ENCODE peak calls at places on chromosomes 16 and 17, in ten cellular contexts. D is stomach, O is SK-N-SH, H is esophagus muscularis mucosa, M is transverse colon, Y is sigmoid colon, P is GM12878, A is H1, Z is HepG2, W is upper lobe of left lung. E is an unnamed sample.

GRCh38 chr17:66834919-66835454 is at the start of gene CACNG5:
- DNase-seq in D (no peak), O (peak), H (no peak), M (no peak), Y (peak), P (no peak), A (no peak), Z (no peak), W (no peak), E (no peak)

GRCh38 chr16:57277586-57277985 is 6.9 kb downstream of the PLLP start:
- DNase-seq in D (no peak), O (no peak), H (no peak), M (no peak), Y (peak), P (no peak), A (no peak), Z (no peak), W (peak), E (no peak)

GRCh38 chr16:11372073-11372923 is 27.0 kb downstream of the RMI2 start:
- DNase-seq in D (no peak), O (no peak), H (no peak), M (no peak), Y (no peak), P (no peak), A (no peak), Z (no peak), W (no peak), E (no peak)

GRCh38 chr16:23072769-23073549 is 76.3 kb downstream of the USP31 start:
- DNase-seq in D (no peak), O (peak), H (peak), M (no peak), Y (no peak), P (no peak), A (no peak), Z (no peak), W (no peak), E (no peak)

GRCh38 chr17:71975998-71976649 is 144.7 kb upstream of the SOX9 start:
- DNase-seq in D (peak), O (peak), H (peak), M (peak), Y (peak), P (no peak), A (no peak), Z (no peak), W (peak), E (peak)

GRCh38 chr17:32335647-32336046 is 6.3 kb downstream of the C17orf75 start:
- DNase-seq in D (no peak), O (no peak), H (no peak), M (no peak), Y (no peak), P (no peak), A (no peak), Z (no peak), W (no peak), E (no peak)

GRCh38 chr17:66406701-66407644 is 104.6 kb downstream of the PRKCA start:
- DNase-seq in D (no peak), O (no peak), H (no peak), M (no peak), Y (no peak), P (no peak), A (no peak), Z (no peak), W (no peak), E (no peak)

GRCh38 chr17:33832295-33832694 is 422.8 kb upstream of the CCL2 start:
- DNase-seq in D (no peak), O (no peak), H (no peak), M (no peak), Y (no peak), P (no peak), A (no peak), Z (no peak), W (no peak), E (no peak)

GRCh38 chr17:4249452-4250029 is 14.2 kb downstream of the ANKFY1 start:
- DNase-seq in D (no peak), O (peak), H (no peak), M (no peak), Y (no peak), P (no peak), A (no peak), Z (peak), W (no peak), E (no peak)

GRCh38 chr16:20393801-20394637 is 10.5 kb downstream of the PDILT start:
- DNase-seq in D (peak), O (no peak), H (no peak), M (peak), Y (peak), P (no peak), A (no peak), Z (no peak), W (no peak), E (no peak)

GRCh38 chr16:10965440-10966039 is 21.2 kb downstream of the CLEC16A start:
- DNase-seq in D (no peak), O (no peak), H (no peak), M (no peak), Y (no peak), P (peak), A (no peak), Z (no peak), W (no peak), E (no peak)

GRCh38 chr16:88754912-88755744 is 29.9 kb downstream of the PIEZO1 start:
- DNase-seq in D (no peak), O (peak), H (no peak), M (no peak), Y (no peak), P (no peak), A (no peak), Z (no peak), W (no peak), E (no peak)

GRCh38 chr16:9755076-9755475 is 427.2 kb downstream of the GRIN2A start:
- DNase-seq in D (no peak), O (no peak), H (no peak), M (no peak), Y (no peak), P (no peak), A (no peak), Z (no peak), W (no peak), E (no peak)

GRCh38 chr16:48117217-48118105 is 38.3 kb downstream of the ABCC12 start:
- DNase-seq in D (no peak), O (peak), H (no peak), M (peak), Y (no peak), P (no peak), A (peak), Z (peak), W (no peak), E (no peak)

GRCh38 chr17:27323538-27324212 is 29.8 kb downstream of the WSB1 start:
- DNase-seq in D (peak), O (no peak), H (peak), M (peak), Y (peak), P (no peak), A (no peak), Z (peak), W (peak), E (peak)

GRCh38 chr17:6028294-6028693 is 41.9 kb upstream of the WSCD1 start:
- DNase-seq in D (no peak), O (no peak), H (no peak), M (no peak), Y (no peak), P (no peak), A (no peak), Z (no peak), W (no peak), E (no peak)

GRCh38 chr16:31265329-31266245 is 5.8 kb downstream of the ITGAM start:
- DNase-seq in D (peak), O (no peak), H (no peak), M (no peak), Y (peak), P (peak), A (peak), Z (no peak), W (peak), E (no peak)

GRCh38 chr17:82832881-82833475 is 6.8 kb downstream of the ZNF750 start:
- DNase-seq in D (no peak), O (no peak), H (no peak), M (no peak), Y (peak), P (no peak), A (no peak), Z (no peak), W (no peak), E (no peak)

GRCh38 chr17:82831041-82831817 is 8.6 kb downstream of the ZNF750 start:
- DNase-seq in D (no peak), O (no peak), H (no peak), M (no peak), Y (no peak), P (no peak), A (no peak), Z (no peak), W (no peak), E (no peak)

GRCh38 chr17:82830249-82830661 is 9.6 kb downstream of the ZNF750 start:
- DNase-seq in D (no peak), O (peak), H (no peak), M (no peak), Y (peak), P (no peak), A (no peak), Z (no peak), W (no peak), E (no peak)

GRCh38 chr17:82831818-82832200 is 8.0 kb downstream of the ZNF750 start:
- DNase-seq in D (no peak), O (no peak), H (no peak), M (no peak), Y (no peak), P (no peak), A (no peak), Z (no peak), W (no peak), E (no peak)

GRCh38 chr17:82832411-82832810 is 7.4 kb downstream of the ZNF750 start:
- DNase-seq in D (no peak), O (no peak), H (no peak), M (no peak), Y (no peak), P (no peak), A (no peak), Z (no peak), W (no peak), E (no peak)
- TF ChIP-seq EP300 in D (no peak), O (no peak), H (no peak), M (no peak), Y (no peak), P (no peak), A (no peak), Z (no peak), W (no peak), E (no peak)

GRCh38 chr17:17843096-17843495 is 6.3 kb upstream of the SREBF1 start:
- DNase-seq in D (no peak), O (no peak), H (no peak), M (no peak), Y (no peak), P (no peak), A (no peak), Z (no peak), W (peak), E (no peak)

GRCh38 chr17:17844079-17844478 is 7.3 kb upstream of the SREBF1 start:
- DNase-seq in D (no peak), O (peak), H (no peak), M (no peak), Y (no peak), P (no peak), A (no peak), Z (no peak), W (no peak), E (no peak)

GRCh38 chr17:17840751-17841591 is 4.2 kb upstream of the SREBF1 start:
- DNase-seq in D (no peak), O (no peak), H (no peak), M (no peak), Y (no peak), P (no peak), A (no peak), Z (peak), W (peak), E (no peak)

GRCh38 chr17:17841620-17842025 is 4.8 kb upstream of the SREBF1 start:
- DNase-seq in D (peak), O (no peak), H (no peak), M (no peak), Y (no peak), P (no peak), A (no peak), Z (peak), W (peak), E (no peak)

GRCh38 chr17:17842111-17842876 is 5.5 kb upstream of the SREBF1 start:
- DNase-seq in D (no peak), O (no peak), H (no peak), M (no peak), Y (no peak), P (no peak), A (no peak), Z (no peak), W (no peak), E (no peak)
- H3K27ac ChIP-seq in D (peak), O (no peak), H (peak), M (peak), Y (peak), P (no peak), A (no peak), Z (no peak), W (peak), E (peak)

GRCh38 chr17:11601661-11602060 is 3.4 kb downstream of the DNAH9 start:
- DNase-seq in D (no peak), O (no peak), H (no peak), M (no peak), Y (no peak), P (no peak), A (no peak), Z (no peak), W (no peak), E (no peak)

DNA sequence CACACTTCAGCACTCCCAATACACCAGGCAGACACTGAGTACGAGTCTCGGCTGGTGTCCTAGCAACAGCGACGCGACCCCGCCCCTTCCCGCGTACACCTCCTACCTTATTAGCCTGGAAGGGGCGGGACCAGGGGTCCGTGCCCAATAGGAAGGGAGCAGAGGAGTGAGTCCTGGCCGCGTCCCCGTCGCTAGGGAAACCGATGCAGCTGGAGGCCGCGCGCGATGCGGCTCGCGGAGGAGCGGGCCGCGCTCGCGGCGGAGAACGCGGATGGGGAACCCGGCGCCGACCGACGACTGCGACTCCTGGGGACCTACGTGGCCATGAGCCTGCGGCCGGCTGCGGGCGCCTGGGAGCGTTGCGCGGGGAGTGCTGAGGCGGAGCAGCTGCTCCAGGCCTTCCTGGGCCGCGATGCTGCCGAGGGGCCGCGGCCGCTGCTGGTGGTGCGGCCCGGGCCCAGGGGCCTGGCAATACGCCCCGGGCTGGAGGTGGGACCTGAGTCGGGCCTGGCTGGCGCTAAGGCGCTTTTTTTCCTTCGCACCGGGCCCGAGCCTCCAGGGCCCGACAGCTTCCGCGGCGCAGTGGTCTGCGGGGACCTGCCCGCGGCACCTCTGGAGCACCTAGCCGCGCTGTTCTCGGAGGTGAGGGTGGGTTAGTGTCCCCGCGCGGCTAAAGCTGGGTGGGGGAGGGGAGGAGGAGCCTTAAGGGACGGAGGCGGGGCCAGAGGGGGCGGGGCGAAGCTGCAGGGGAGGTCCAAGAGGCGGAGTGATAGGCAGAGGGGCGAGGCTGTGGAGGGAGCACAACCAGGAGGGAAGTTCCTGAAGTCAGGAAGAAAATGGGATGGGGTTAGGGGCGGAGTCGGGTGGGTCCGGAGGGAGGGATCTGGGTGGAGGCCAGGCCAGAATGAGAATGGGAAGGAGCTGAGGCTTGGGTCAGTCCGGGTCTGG is at the start of gene DNAH9:
- DNase-seq in D (peak), O (peak), H (peak), M (peak), Y (peak), P (no peak), A (peak), Z (peak), W (peak), E (peak)
- TF ChIP-seq POLR2AphosphoS5 in D (no peak), O (no peak), H (peak), M (no peak), Y (no peak), P (no peak), A (no peak), Z (no peak), W (peak), E (no peak)

GRCh38 chr16:51228097-51228659 is 77.1 kb upstream of the SALL1 start:
- DNase-seq in D (no peak), O (no peak), H (peak), M (no peak), Y (no peak), P (no peak), A (no peak), Z (no peak), W (no peak), E (no peak)

GRCh38 chr16:51222016-51222415 is 70.9 kb upstream of the SALL1 start:
- DNase-seq in D (no peak), O (no peak), H (peak), M (no peak), Y (no peak), P (no peak), A (no peak), Z (no peak), W (no peak), E (no peak)

GRCh38 chr16:51224317-51224716 is 73.2 kb upstream of the SALL1 start:
- DNase-seq in D (no peak), O (no peak), H (peak), M (no peak), Y (no peak), P (no peak), A (no peak), Z (no peak), W (no peak), E (no peak)

DNA sequence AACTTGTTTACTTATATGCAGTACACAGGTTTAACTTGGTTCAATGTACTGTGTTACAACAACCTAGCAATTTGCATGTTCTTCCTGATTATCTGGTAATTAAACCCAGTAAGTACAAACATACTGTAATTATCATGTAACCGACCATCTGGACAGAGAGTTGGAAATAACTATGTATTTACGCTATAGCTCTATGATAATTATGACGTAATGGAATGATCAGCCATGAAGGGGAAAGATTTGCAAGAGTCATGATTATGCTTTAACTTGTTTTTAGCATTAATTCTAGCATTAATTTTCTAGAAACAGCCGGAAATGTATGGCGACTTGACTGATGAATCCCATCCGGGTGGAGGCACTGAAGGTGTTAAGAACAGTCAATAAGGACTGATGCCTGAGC is 74.8 kb upstream of the SALL1 start:
- DNase-seq in D (no peak), O (no peak), H (peak), M (no peak), Y (no peak), P (no peak), A (no peak), Z (no peak), W (no peak), E (no peak)
- TF ChIP-seq EP300 in D (no peak), O (no peak), H (no peak), M (no peak), Y (no peak), P (no peak), A (no peak), Z (no peak), W (no peak), E (no peak)

DNA sequence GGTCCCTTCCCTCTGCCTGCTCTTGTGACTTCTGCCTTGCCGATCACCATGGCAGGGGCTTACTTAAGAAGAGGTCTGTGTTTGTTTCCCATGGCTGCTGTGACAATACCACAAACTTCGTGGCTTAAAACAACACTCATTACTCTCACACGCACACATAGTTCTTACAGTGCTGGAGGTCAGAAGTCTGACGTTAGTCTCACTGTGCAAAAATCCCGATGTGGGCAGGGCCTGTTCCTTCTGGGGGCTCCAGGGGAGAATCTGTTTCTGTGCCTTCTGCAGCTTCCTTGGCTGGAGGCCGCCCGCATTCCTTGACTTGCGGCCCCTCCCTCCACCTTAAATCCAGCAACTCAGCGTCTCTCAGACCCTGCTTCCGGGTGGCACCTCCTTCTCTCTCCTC is 249.2 kb upstream of the GSE1 start:
- DNase-seq in D (no peak), O (no peak), H (no peak), M (no peak), Y (no peak), P (no peak), A (no peak), Z (no peak), W (no peak), E (no peak)
- H3K27ac ChIP-seq in D (no peak), O (no peak), H (no peak), M (no peak), Y (peak), P (no peak), A (no peak), Z (no peak), W (no peak), E (peak)

GRCh38 chr17:34869636-34870035 is 91.6 kb downstream of the CCT6B start:
- DNase-seq in D (no peak), O (no peak), H (no peak), M (no peak), Y (no peak), P (no peak), A (no peak), Z (no peak), W (no peak), E (no peak)

GRCh38 chr17:34862384-34862783 is 98.9 kb downstream of the CCT6B start:
- DNase-seq in D (no peak), O (no peak), H (no peak), M (no peak), Y (no peak), P (no peak), A (no peak), Z (no peak), W (no peak), E (no peak)

DNA sequence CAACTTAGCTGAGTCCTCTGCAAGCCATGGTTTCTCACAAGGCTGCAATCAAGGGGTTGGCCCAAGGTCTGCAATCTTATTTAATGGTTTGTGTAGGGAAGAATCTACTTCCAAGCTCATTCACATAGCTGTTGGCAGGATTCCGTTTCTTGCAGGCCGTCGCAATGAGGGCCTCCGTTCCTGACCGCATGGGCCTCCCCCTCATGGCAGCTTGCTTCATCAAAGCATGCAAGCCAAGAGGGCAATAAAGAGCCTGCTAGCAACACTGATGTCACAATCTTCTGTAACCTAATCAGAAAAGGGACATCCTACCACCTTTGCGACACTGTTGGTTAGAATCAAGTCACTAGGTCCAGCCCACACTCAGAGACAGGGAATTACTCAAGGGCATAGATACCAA is 95.6 kb downstream of the CCT6B start:
- DNase-seq in D (no peak), O (no peak), H (no peak), M (no peak), Y (no peak), P (no peak), A (no peak), Z (no peak), W (no peak), E (no peak)
- TF ChIP-seq POLR2AphosphoS5 in D (no peak), O (no peak), H (no peak), M (no peak), Y (no peak), P (no peak), A (no peak), Z (no peak), W (no peak), E (no peak)

GRCh38 chr17:17606416-17607000 is 15.0 kb upstream of the PEMT start:
- DNase-seq in D (no peak), O (no peak), H (no peak), M (no peak), Y (no peak), P (no peak), A (no peak), Z (no peak), W (no peak), E (no peak)

GRCh38 chr17:17613708-17614114 is 22.2 kb upstream of the PEMT start:
- DNase-seq in D (peak), O (peak), H (no peak), M (peak), Y (no peak), P (no peak), A (no peak), Z (peak), W (peak), E (no peak)

GRCh38 chr17:17609121-17609520 is 17.6 kb upstream of the PEMT start:
- DNase-seq in D (no peak), O (no peak), H (no peak), M (no peak), Y (no peak), P (no peak), A (no peak), Z (no peak), W (peak), E (no peak)

GRCh38 chr17:17612085-17613022 is 20.8 kb upstream of the PEMT start:
- DNase-seq in D (no peak), O (no peak), H (no peak), M (no peak), Y (no peak), P (no peak), A (no peak), Z (no peak), W (no peak), E (no peak)
- TF ChIP-seq EP300 in D (no peak), O (no peak), H (no peak), M (no peak), Y (no peak), P (no peak), A (no peak), Z (no peak), W (no peak), E (no peak)

E was measured in suprapubic skin.